ENCODE peak calls at places on chromosome 16, in four cellular contexts. A is T-helper 9 cell, Y is neural crest cell, W is AG20443. I is an unnamed sample.

GRCh38 chr16:88315543-88316105 is 67.1 kb upstream of the ZNF469 start:
- DNase-seq in A (no peak), Y (peak; percentile 39), W (peak; percentile 72), I (peak; percentile 69)

GRCh38 chr16:55557186-55557585 is 9.3 kb upstream of the CAPNS2 start:
- DNase-seq in A (no peak), Y (no peak), W (no peak), I (no peak)

GRCh38 chr16:8543258-8543657 is 47.1 kb downstream of the TMEM114 start:
- DNase-seq in A (no peak), Y (no peak), W (no peak), I (no peak)

GRCh38 chr16:27240948-27241531 is 27.5 kb downstream of the NSMCE1 start:
- DNase-seq in A (no peak), Y (no peak), W (peak; percentile 63), I (peak; percentile 61)

GRCh38 chr16:49588061-49588460 is 214.5 kb downstream of the C16orf78 start:
- DNase-seq in A (no peak), Y (no peak), W (no peak), I (no peak)

GRCh38 chr16:75107505-75107904 is 9.1 kb downstream of the LDHD start:
- DNase-seq in A (no peak), Y (no peak), W (no peak), I (no peak)

GRCh38 chr16:55035037-55035436 is 104.4 kb downstream of the IRX5 start:
- DNase-seq in A (no peak), Y (peak; percentile 65), W (no peak), I (no peak)

GRCh38 chr16:71807905-71808592 is 585 bp downstream of the AP1G1 start:
- DNase-seq in A (no peak), Y (no peak), W (peak; percentile 52), I (peak; percentile 64)

GRCh38 chr16:71659471-71659870 is 33.5 kb downstream of the MARVELD3 start:
- DNase-seq in A (no peak), Y (no peak), W (no peak), I (no peak)

GRCh38 chr16:53960954-53961616 is 257.1 kb downstream of the FTO start:
- DNase-seq in A (no peak), Y (no peak), W (no peak), I (no peak)

I was measured in GM03348.